ENCODE peak calls at places on chromosome 10, in nine cellular contexts. S, Z, C, O, T, D, W, V and B are unnamed samples.

GRCh38 chr10:17476073-17476472 is 21.7 kb upstream of the ST8SIA6 start:
- DNase-seq in W (no peak), C (no peak), O (no peak), T (no peak), S (no peak), V (no peak), Z (no peak), D (peak), B (no peak)

GRCh38 chr10:35565602-35566061 is 39.5 kb upstream of the GJD4 start:
- DNase-seq in T (peak), Z (no peak), V (no peak), D (no peak), W (no peak), S (no peak), C (no peak), O (no peak), B (no peak)

GRCh38 chr10:3961082-3961481 is 176.1 kb upstream of the KLF6 start:
- DNase-seq in O (no peak), W (no peak), D (no peak), Z (no peak), C (no peak), V (no peak), S (no peak), T (no peak), B (no peak)

GRCh38 chr10:7218974-7219373 is 191.9 kb downstream of the SFMBT2 start:
- DNase-seq in C (no peak), W (no peak), V (peak), D (no peak), T (peak), S (no peak), O (no peak), Z (no peak), B (no peak)

GRCh38 chr10:18501198-18501597 is 150.2 kb downstream of the NSUN6 start:
- DNase-seq in W (no peak), V (peak), S (no peak), O (no peak), D (peak), C (no peak), T (peak), Z (no peak), B (no peak)

GRCh38 chr10:128848807-128849206 is 618.2 kb upstream of the MGMT start:
- DNase-seq in T (no peak), O (no peak), S (no peak), W (no peak), Z (no peak), C (no peak), V (no peak), D (no peak), B (no peak)

GRCh38 chr10:101565370-101565900 is 22.6 kb downstream of the POLL start:
- DNase-seq in Z (no peak), S (no peak), D (no peak), C (no peak), T (no peak), W (no peak), V (no peak), O (no peak), B (no peak)

GRCh38 chr10:24503627-24504320 is 219.9 kb downstream of the ARHGAP21 start:
- DNase-seq in D (peak), O (no peak), Z (no peak), C (peak), W (no peak), T (peak), S (peak), V (peak), B (peak)

GRCh38 chr10:72133517-72133916 is 45.2 kb upstream of the SPOCK2 start:
- DNase-seq in V (no peak), D (peak), W (no peak), Z (no peak), C (no peak), T (peak), S (no peak), O (no peak), B (no peak)

GRCh38 chr10:2335626-2336025 is 598.3 kb upstream of the ADARB2 start:
- DNase-seq in V (no peak), O (no peak), S (no peak), T (no peak), C (no peak), Z (no peak), D (no peak), W (no peak), B (no peak)

GRCh38 chr10:89352039-89352597 is 24.3 kb downstream of the IFIT3 start:
- DNase-seq in D (no peak), T (peak), S (peak), W (peak), V (peak), Z (no peak), O (peak), C (peak), B (no peak)

GRCh38 chr10:25078659-25079429 is 62.4 kb downstream of the THNSL1 start:
- DNase-seq in O (no peak), S (peak), C (peak), V (peak), T (no peak), Z (no peak), D (no peak), W (no peak), B (no peak)

DNA sequence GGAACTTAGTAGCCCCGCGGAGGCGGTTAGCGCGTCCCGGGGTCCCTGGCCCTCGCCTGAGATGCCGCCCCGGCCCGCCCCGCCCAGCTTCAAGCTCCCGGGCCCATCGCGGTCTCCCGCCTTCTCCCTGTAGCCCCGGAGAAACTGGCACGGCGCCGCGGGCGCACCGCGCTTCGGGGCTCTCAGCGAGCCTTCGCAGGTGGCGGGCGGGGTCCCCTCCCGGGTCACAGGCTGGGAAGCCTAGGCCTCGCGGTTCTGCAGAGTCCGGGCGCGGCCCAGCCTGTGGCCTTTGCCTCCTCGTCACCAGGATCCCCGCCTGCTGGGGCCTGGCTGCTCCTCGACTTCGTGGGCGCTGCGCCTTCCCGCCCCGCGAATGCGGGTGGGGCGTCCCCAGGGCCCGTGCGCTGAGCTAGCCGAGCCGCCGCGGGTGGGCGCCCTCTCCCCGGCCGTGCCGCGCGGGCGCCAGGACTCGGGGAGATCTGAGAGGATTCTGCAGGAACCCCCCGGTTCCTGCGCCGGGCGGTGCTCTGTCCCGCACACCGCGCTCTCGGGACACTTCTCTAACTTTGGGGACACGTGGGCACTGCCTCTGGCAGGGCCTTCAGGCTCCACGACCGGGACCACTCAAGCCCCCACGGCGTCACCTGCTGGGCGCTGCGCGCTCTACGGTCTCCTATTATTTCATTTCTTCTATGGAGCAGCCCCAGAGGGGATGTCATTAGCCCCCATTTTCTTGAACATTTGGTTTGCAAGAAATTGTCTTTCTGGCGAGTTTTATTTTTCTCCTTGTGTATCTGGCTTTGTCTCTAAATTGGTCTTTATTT is 683 bp upstream of the RGS10 start:
- DNase-seq in S (peak), T (peak), C (peak), W (peak), O (no peak), D (no peak), V (peak), Z (no peak), B (peak)
- TF ChIP-seq POLR2A in S (no peak), T (no peak), C (peak), W (no peak), O (peak), D (no peak), V (peak), Z (no peak), B (peak)

GRCh38 chr10:112370424-112370819 is 3.5 kb upstream of the ACSL5 start:
- DNase-seq in V (no peak), S (no peak), W (no peak), O (no peak), D (no peak), Z (no peak), C (peak), T (no peak), B (no peak)

GRCh38 chr10:112375721-112376577 is 2.0 kb downstream of the ACSL5 start:
- DNase-seq in Z (no peak), S (peak), T (peak), D (peak), O (peak), V (no peak), W (peak), C (peak), B (peak)

GRCh38 chr10:112376578-112376855 is 2.6 kb downstream of the ACSL5 start:
- DNase-seq in T (no peak), D (no peak), C (no peak), V (no peak), S (no peak), Z (no peak), W (no peak), O (no peak), B (no peak)

GRCh38 chr10:112374724-112375541 is 1.0 kb downstream of the ACSL5 start:
- DNase-seq in V (no peak), C (peak), O (no peak), D (no peak), S (no peak), T (no peak), Z (no peak), W (no peak), B (peak)

DNA sequence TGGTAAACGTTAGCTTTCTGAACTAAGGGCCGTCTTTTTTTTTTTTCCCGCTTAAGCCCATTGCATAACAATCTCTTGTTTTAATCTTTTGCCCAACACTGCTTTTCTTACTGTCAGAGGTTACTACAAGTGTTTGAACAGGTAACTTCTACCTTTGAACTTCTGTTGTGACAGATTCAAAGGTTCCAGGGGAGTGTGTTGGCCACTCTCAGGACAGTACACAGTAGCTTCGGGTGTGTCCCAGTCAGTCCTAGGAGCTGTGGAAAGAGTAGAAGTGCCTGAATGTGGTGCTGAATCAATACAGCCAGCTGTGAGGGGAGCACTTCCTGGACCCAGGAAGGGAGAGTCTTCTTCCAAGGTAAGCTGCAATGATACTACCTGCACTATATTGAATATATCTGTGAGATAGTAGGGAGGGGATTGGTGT is at the start of gene ACSL5:
- DNase-seq in C (peak), W (no peak), T (no peak), Z (no peak), O (no peak), S (no peak), V (no peak), D (no peak), B (no peak)
- TF ChIP-seq POLR2A in C (peak), W (no peak), T (no peak), Z (no peak), O (no peak), S (no peak), V (no peak), D (no peak), B (no peak)

GRCh38 chr10:113856563-113856962 is 2.1 kb downstream of the NHLRC2 start:
- DNase-seq in O (no peak), W (no peak), S (no peak), T (no peak), V (no peak), D (no peak), Z (no peak), C (no peak), B (peak)

GRCh38 chr10:113854757-113855626 is 531 bp downstream of the NHLRC2 start:
- DNase-seq in Z (no peak), W (peak), S (peak), D (no peak), V (peak), O (peak), T (peak), C (peak), B (peak)

GRCh38 chr10:113854019-113854756 is at the start of the genes DCLRE1A and NHLRC2:
- DNase-seq in S (peak), V (peak), T (peak), Z (peak), O (peak), C (peak), D (no peak), W (peak), B (peak)

GRCh38 chr10:113857210-113857609 is 2.7 kb downstream of the NHLRC2 start:
- DNase-seq in D (no peak), W (no peak), T (no peak), Z (no peak), S (no peak), O (no peak), C (no peak), V (no peak), B (no peak)

DNA sequence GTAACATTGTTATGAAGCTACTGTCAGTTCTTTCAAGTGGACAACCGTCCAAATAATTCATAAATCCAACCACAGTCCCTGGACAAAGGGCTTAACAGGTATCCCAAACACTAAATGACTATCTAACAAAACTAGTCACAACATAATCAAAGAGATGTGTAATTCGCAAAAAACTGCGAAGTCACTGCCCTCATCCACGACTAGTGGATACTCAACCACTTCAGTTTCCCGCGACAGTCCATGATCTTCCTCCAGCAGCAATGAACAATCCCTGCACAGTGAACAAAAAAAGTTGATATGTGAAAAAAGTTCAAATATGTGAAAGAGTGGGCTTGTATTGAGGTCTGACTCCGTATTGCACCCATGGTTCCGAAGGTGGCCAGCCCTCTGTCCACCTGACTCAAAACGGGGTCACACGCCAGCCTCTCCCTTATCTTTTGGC is 284 bp downstream of the DCLRE1A start:
- DNase-seq in Z (peak), T (peak), V (no peak), S (no peak), C (no peak), D (no peak), O (no peak), W (no peak), B (no peak)
- TF ChIP-seq POLR2A in Z (no peak), T (no peak), V (no peak), S (no peak), C (no peak), D (no peak), O (no peak), W (no peak), B (no peak)

GRCh38 chr10:90866050-90866598 is 5.7 kb upstream of the RPP30 start:
- DNase-seq in Z (no peak), D (no peak), T (no peak), S (no peak), W (no peak), C (no peak), O (no peak), V (no peak), B (no peak)

GRCh38 chr10:90872648-90873020 is 860 bp downstream of the RPP30 start:
- DNase-seq in W (no peak), S (no peak), O (no peak), V (no peak), Z (no peak), D (no peak), C (no peak), T (no peak), B (peak)

GRCh38 chr10:90871279-90871760 is 454 bp upstream of the RPP30 start:
- DNase-seq in S (no peak), D (peak), T (peak), V (peak), C (peak), O (peak), W (peak), Z (no peak), B (peak)

DNA sequence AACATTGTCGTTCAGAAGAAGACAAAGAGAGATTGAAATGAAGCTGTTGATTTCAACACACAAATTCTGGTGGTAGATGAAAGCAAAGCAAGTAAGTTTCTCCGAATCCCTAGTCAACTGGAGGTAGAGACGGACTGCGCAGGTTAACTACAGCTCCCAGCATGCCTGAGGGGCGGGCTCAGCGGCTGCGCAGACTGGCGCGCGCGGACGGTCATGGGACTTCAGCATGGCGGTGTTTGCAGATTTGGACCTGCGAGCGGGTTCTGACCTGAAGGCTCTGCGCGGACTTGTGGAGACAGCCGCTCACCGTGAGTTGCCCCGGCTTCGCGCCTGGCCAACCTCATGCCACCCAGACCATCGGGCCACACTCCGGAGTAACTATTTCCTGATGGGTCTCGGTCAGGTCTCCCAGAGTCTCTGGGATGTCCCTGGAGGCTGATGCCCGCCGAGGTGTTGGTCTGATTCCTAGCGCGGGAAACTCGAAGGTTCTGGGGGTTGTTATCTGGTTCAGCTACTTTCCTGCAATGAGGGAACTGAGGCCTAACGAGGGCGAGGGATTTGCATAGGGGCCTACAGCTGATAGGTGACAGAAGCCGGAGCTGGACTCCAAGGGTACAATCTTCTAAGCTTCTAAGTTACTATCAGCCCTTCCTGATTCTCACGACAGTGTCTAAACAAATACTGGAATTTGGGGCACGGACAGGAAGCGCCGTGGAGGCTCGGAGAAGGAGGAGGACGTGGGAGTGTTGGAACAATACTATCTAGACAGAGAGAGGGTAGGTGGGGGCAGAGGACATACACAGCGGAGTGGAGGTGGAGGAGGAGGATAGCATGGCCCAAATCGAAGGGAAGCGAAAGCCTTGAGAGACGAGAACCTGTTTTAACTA is at the start of gene RPP30:
- DNase-seq in O (peak), T (peak), C (peak), W (peak), D (peak), S (peak), Z (peak), V (peak), B (peak)
- TF ChIP-seq POLR2A in O (peak), T (no peak), C (peak), W (peak), D (peak), S (no peak), Z (peak), V (peak), B (peak)

GRCh38 chr10:131654471-131655087 is 246.2 kb upstream of the PPP2R2D start:
- DNase-seq in S (peak), Z (no peak), V (no peak), T (no peak), C (no peak), W (no peak), D (no peak), O (no peak), B (no peak)
- TF ChIP-seq POLR2A in S (no peak), Z (no peak), V (no peak), T (no peak), C (no peak), W (no peak), D (no peak), O (no peak), B (no peak)

GRCh38 chr10:22026287-22026686 is 22.8 kb upstream of the DNAJC1 start:
- DNase-seq in Z (no peak), D (no peak), V (no peak), O (no peak), S (no peak), T (no peak), W (no peak), C (no peak), B (no peak)

GRCh38 chr10:22027666-22028238 is 24.2 kb upstream of the DNAJC1 start:
- DNase-seq in S (no peak), T (no peak), Z (no peak), O (no peak), V (no peak), C (no peak), D (no peak), W (no peak), B (no peak)

GRCh38 chr10:22017283-22018020 is 13.9 kb upstream of the DNAJC1 start:
- DNase-seq in T (no peak), W (no peak), S (no peak), O (no peak), C (no peak), D (no peak), Z (no peak), V (no peak), B (peak)

GRCh38 chr10:22023508-22023907 is 20.0 kb upstream of the DNAJC1 start:
- DNase-seq in D (no peak), W (no peak), C (no peak), S (no peak), T (no peak), Z (no peak), O (no peak), V (no peak), B (no peak)

GRCh38 chr10:22022257-22023051 is 18.9 kb upstream of the DNAJC1 start:
- DNase-seq in O (peak), S (no peak), T (no peak), C (peak), W (peak), D (no peak), V (no peak), Z (no peak), B (no peak)
- TF ChIP-seq POLR2A in O (no peak), S (no peak), T (no peak), C (no peak), W (no peak), D (peak), V (no peak), Z (no peak), B (no peak)

GRCh38 chr10:73894245-73894971 is 16.5 kb upstream of the PLAU start:
- DNase-seq in O (no peak), S (no peak), T (peak), C (no peak), D (no peak), V (peak), W (no peak), Z (no peak), B (peak)
- TF ChIP-seq POLR2A in O (no peak), S (no peak), T (no peak), C (no peak), D (no peak), V (no peak), W (no peak), Z (no peak), B (no peak)